ENCODE peak calls at places on chromosomes 4 and X, in five cellular contexts. S is ovary, U is Peyer's patch, Z is upper lobe of left lung, J is B cell. N is an unnamed sample.

GRCh38 chr4:158065176-158065575 is 107.6 kb downstream of the GASK1B start:
- DNase-seq in J (no peak), Z (no peak), U (no peak), S (no peak), N (no peak)

GRCh38 chr4:94577136-94577535 is 125.4 kb downstream of the PDLIM5 start:
- DNase-seq in J (no peak), S (peak; percentile 55), U (no peak), Z (no peak), N (no peak)

GRCh38 chr4:163762756-163763155 is 268.3 kb downstream of the TMA16 start:
- DNase-seq in J (no peak), S (no peak), Z (no peak), U (no peak), N (no peak)

GRCh38 chr4:81314196-81314896 is 99.3 kb upstream of the PRKG2 start:
- DNase-seq in U (no peak), Z (no peak), S (no peak), J (no peak), N (no peak)

GRCh38 chr4:156827519-156827918 is 144.1 kb downstream of the PDGFC start:
- DNase-seq in U (no peak), Z (no peak), S (no peak), J (no peak), N (no peak)

GRCh38 chrX:136048446-136048845 is 63.2 kb downstream of the SLC9A6 start:
- DNase-seq in Z (no peak), J (no peak), U (no peak), S (no peak), N (no peak)

GRCh38 chr4:40587826-40588225 is 41.8 kb downstream of the RBM47 start:
- DNase-seq in J (no peak), S (no peak), Z (no peak), U (no peak), N (no peak)

GRCh38 chrX:1420371-1420770 is 28.5 kb upstream of the SLC25A6 start:
- DNase-seq in U (no peak), J (no peak), Z (no peak), S (no peak), N (no peak)

GRCh38 chrX:40099046-40099968 is 1.5 kb upstream of the BCOR start:
- DNase-seq in Z (peak; percentile 89), J (peak; percentile 74), S (peak; percentile 60), U (peak; percentile 66), N (no peak)

GRCh38 chrX:15619053-15619772 is 18.5 kb upstream of the ACE2 start:
- DNase-seq in U (no peak), S (no peak), Z (no peak), J (no peak), N (no peak)

GRCh38 chr4:152699313-152699712 is 19.5 kb upstream of the TMEM154 start:
- DNase-seq in Z (no peak), J (no peak), U (no peak), S (no peak), N (no peak)

GRCh38 chrX:154596290-154596929 is 11.5 kb downstream of the CTAG1A start:
- DNase-seq in J (no peak), U (no peak), S (no peak), Z (no peak), N (no peak)

GRCh38 chrX:125439194-125439849 is 119.7 kb downstream of the TEX13C start:
- DNase-seq in S (no peak), J (no peak), Z (no peak), U (no peak), N (no peak)

GRCh38 chr4:25290490-25291067 is 22.0 kb upstream of the ZCCHC4 start:
- DNase-seq in U (no peak), Z (no peak), S (no peak), J (no peak), N (no peak)

GRCh38 chr4:147933316-147933715 is 201.4 kb downstream of the ARHGAP10 start:
- DNase-seq in U (no peak), Z (no peak), S (no peak), J (no peak), N (no peak)

GRCh38 chr4:9971711-9972110 is 49.6 kb downstream of the SLC2A9 start:
- DNase-seq in J (no peak), Z (no peak), S (no peak), U (no peak), N (no peak)

GRCh38 chr4:111641813-111642579 is 503.3 kb upstream of the FAM241A start:
- DNase-seq in Z (no peak), J (no peak), S (no peak), U (peak; percentile 16), N (peak; percentile 58)

GRCh38 chr4:95102391-95102790 is 344.6 kb downstream of the BMPR1B start:
- DNase-seq in J (no peak), U (no peak), S (no peak), Z (no peak), N (no peak)

GRCh38 chr4:83947811-83948210 is 411.9 kb downstream of the GPAT3 start:
- DNase-seq in Z (no peak), U (no peak), S (no peak), J (no peak), N (no peak)

GRCh38 chr4:53168237-53168636 is 197.6 kb downstream of the SCFD2 start:
- DNase-seq in Z (no peak), S (no peak), J (no peak), U (no peak), N (no peak)

GRCh38 chr4:142883433-142883832 is 37.3 kb upstream of the INPP4B start:
- DNase-seq in S (no peak), Z (no peak), U (no peak), J (no peak), N (no peak)

GRCh38 chrX:25009407-25009806 is 6.4 kb downstream of the ARX start:
- DNase-seq in J (no peak), S (no peak), U (no peak), Z (no peak), N (no peak)

GRCh38 chrX:115360220-115360781 is 70.8 kb downstream of the LUZP4 start:
- DNase-seq in U (no peak), Z (no peak), S (no peak), J (no peak), N (no peak)

GRCh38 chr4:3736806-3737205 is 29.4 kb upstream of the ADRA2C start:
- DNase-seq in J (no peak), U (no peak), Z (no peak), S (no peak), N (no peak)

GRCh38 chr4:73684097-73684496 is 56.3 kb upstream of the CXCL8 start:
- DNase-seq in J (no peak), Z (no peak), S (no peak), U (no peak), N (no peak)

GRCh38 chr4:40327340-40327739 is 7.8 kb upstream of the CHRNA9 start:
- DNase-seq in Z (no peak), S (no peak), U (no peak), J (no peak), N (no peak)

GRCh38 chrX:17826609-17827496 is 34.2 kb downstream of the RAI2 start:
- DNase-seq in S (no peak), J (no peak), U (no peak), Z (no peak), N (no peak)

GRCh38 chrX:21996872-21997271 is 35.3 kb upstream of the PHEX start:
- DNase-seq in U (no peak), S (no peak), J (no peak), Z (no peak), N (no peak)

GRCh38 chr4:121648518-121648917 is 48.3 kb downstream of the ANXA5 start:
- DNase-seq in S (no peak), J (no peak), U (no peak), Z (no peak), N (no peak)

GRCh38 chrX:69173906-69174305 is 8.7 kb upstream of the PJA1 start:
- DNase-seq in J (no peak), S (no peak), U (no peak), Z (peak; percentile 48), N (no peak)

GRCh38 chr4:79408063-79408462 is at the start of gene GK2:
- DNase-seq in Z (peak; percentile 66), U (no peak), S (no peak), J (no peak), N (no peak)

GRCh38 chrX:42615161-42615563 is 162.8 kb downstream of the PPP1R2C start:
- DNase-seq in J (no peak), Z (no peak), S (no peak), U (no peak), N (no peak)

GRCh38 chr4:145723336-145723735 is 43.4 kb downstream of the C4orf51 start:
- DNase-seq in Z (no peak), U (no peak), S (no peak), J (no peak), N (no peak)
- TF ChIP-seq CTCF in Z (no peak), U (no peak), S (no peak), J (no peak), N (no peak)

GRCh38 chr4:18568600-18568999 is 547.0 kb upstream of the LCORL start:
- DNase-seq in J (no peak), S (no peak), Z (no peak), U (no peak), N (no peak)
- TF ChIP-seq CTCF in J (no peak), S (no peak), Z (no peak), U (no peak), N (no peak)

DNA sequence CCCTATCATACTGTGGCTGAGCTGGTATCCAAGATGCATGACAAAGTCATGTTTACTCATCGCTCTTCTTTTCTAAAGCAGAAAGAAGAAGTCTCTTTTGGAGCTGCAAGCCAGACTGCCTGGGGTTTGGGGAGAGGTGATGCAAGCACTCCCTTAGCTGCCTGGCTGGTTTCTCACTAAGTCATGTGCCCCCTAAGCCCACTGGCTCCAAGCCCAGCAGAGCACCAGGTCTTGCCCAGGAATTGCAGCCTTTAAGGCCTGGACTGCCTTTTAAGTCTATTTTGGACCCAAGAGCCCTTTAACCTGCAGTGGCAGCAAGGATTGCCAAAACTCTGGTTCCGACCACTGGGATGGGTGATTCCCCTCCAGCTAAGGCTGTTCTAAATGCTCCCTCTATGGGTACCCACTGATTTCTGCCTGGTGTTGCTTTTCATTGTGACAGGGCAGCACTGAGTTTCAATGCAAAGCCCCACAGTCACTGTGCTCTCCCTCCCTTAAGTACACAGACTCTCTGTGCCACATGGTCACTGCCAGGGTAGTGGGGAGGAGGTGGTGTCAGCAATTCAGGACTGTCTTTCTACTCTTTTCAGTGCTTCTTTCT is 548.6 kb downstream of the TLL1 start:
- DNase-seq in J (no peak), U (no peak), Z (no peak), S (no peak), N (no peak)
- TF ChIP-seq CTCF in J (no peak), U (no peak), Z (no peak), S (no peak), N (no peak)

GRCh38 chrX:73131877-73132276 is 52.6 kb upstream of the PABPC1L2A start:
- DNase-seq in U (no peak), J (no peak), S (no peak), Z (no peak), N (no peak)

GRCh38 chrX:73127700-73128241 is 48.5 kb upstream of the PABPC1L2A start:
- DNase-seq in S (no peak), U (no peak), Z (peak; percentile 40), J (no peak), N (no peak)

GRCh38 chrX:73126240-73126639 is 46.9 kb upstream of the PABPC1L2A start:
- DNase-seq in U (no peak), Z (no peak), J (no peak), S (no peak), N (no peak)

GRCh38 chrX:73134741-73135140 is 55.4 kb upstream of the PABPC1L2A start:
- DNase-seq in Z (no peak), U (no peak), S (no peak), J (no peak), N (no peak)

DNA sequence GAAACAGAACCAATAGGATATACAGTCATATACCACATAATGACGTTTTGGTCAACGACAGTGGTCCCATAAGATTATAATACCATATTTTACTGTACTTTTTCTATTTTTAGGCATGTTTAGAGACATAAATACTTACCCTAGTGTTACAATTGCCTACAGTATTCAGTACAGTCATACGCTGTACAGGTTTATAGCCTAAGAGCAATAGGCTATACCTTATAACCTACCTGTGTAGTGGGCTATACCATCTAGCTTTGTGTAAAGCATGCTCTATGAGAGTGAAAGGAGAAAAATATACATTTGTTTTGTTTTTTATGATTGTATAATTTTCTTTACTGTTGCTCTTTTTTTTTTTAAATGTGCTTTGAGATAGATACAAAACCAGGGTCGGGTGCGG is 52.0 kb upstream of the PABPC1L2A start:
- DNase-seq in U (no peak), J (no peak), Z (no peak), S (no peak), N (no peak)
- TF ChIP-seq CTCF in U (no peak), J (no peak), Z (no peak), S (no peak), N (no peak)